ENCODE peak calls at places on chromosomes 3 and 15, in eight cellular contexts. G is GM10248; Q is mammary epithelial cell; R is lower lobe of right lung; S is CD8-positive, alpha-beta T cell; Z is fibroblast of villous mesenchyme; T is epithelial cell of esophagus; A is progenitor cell of endocrine pancreas. B is an unnamed sample.

GRCh38 chr3:135896613-135897012 is 68.9 kb upstream of the PPP2R3A start:
- DNase-seq in A (no peak), Z (no peak), S (no peak), R (no peak), T (no peak), Q (peak), G (no peak), B (no peak)

GRCh38 chr3:13079510-13079909 is 6.3 kb upstream of the IQSEC1 start:
- DNase-seq in Q (no peak), G (no peak), A (no peak), T (no peak), Z (no peak), R (no peak), S (no peak), B (no peak)

GRCh38 chr3:128618398-128618726 is 32.3 kb downstream of the RPN1 start:
- DNase-seq in S (no peak), G (no peak), Q (no peak), T (no peak), A (no peak), R (no peak), Z (peak), B (no peak)

GRCh38 chr3:98482717-98483482 is 14.6 kb upstream of the OR5K2 start:
- DNase-seq in S (no peak), G (no peak), T (peak), R (no peak), Q (peak), A (no peak), Z (no peak), B (no peak)

GRCh38 chr15:78421241-78421994 is 16.6 kb upstream of the IREB2 start:
- DNase-seq in Z (no peak), S (no peak), A (no peak), T (no peak), R (no peak), G (no peak), Q (no peak), B (no peak)

GRCh38 chr15:40150163-40150925 is 10.5 kb upstream of the BUB1B start:
- DNase-seq in S (no peak), A (no peak), T (peak), G (no peak), R (no peak), Q (peak), Z (peak), B (no peak)

GRCh38 chr15:94327356-94327936 is 96.1 kb downstream of the MCTP2 start:
- DNase-seq in Z (peak), A (no peak), T (peak), R (no peak), G (peak), Q (peak), S (no peak), B (peak)

GRCh38 chr3:71010731-71011455 is 572.6 kb downstream of the FOXP1 start:
- DNase-seq in R (no peak), Q (peak), S (peak), A (no peak), G (peak), Z (no peak), T (peak), B (peak)

GRCh38 chr15:47429376-47429775 is 287.9 kb upstream of the SEMA6D start:
- DNase-seq in Q (no peak), T (no peak), A (no peak), Z (peak), R (no peak), G (no peak), S (no peak), B (no peak)

GRCh38 chr3:172191629-172192028 is 152.3 kb downstream of the FNDC3B start:
- DNase-seq in Q (no peak), R (no peak), A (no peak), T (no peak), Z (no peak), S (no peak), G (no peak), B (no peak)

GRCh38 chr15:58269455-58270414 is 131.6 kb downstream of the AQP9 start:
- DNase-seq in Q (peak), T (peak), Z (peak), R (no peak), S (no peak), A (peak), G (peak), B (peak)

GRCh38 chr15:34883042-34883441 is 86.5 kb downstream of the AQR start:
- DNase-seq in Q (no peak), G (no peak), Z (no peak), S (no peak), R (no peak), A (no peak), T (peak), B (no peak)

GRCh38 chr3:8145661-8146060 is 356.0 kb upstream of the LMCD1 start:
- DNase-seq in A (no peak), Q (no peak), Z (no peak), T (no peak), R (no peak), S (no peak), G (no peak), B (no peak)

GRCh38 chr15:52751522-52751921 is 38.6 kb downstream of the ONECUT1 start:
- DNase-seq in Q (no peak), G (no peak), R (no peak), Z (no peak), A (no peak), S (no peak), T (no peak), B (no peak)

GRCh38 chr3:30437172-30437571 is 169.2 kb upstream of the TGFBR2 start:
- DNase-seq in Q (peak), S (no peak), T (no peak), A (no peak), R (no peak), G (no peak), Z (peak), B (no peak)

GRCh38 chr15:89130194-89130593 is 41.9 kb downstream of the ABHD2 start:
- DNase-seq in Z (no peak), T (no peak), A (no peak), G (peak), Q (no peak), S (no peak), R (no peak), B (peak)

GRCh38 chr15:30973379-30973778 is 18.0 kb downstream of the MTMR10 start:
- DNase-seq in R (no peak), Q (no peak), S (no peak), T (no peak), Z (no peak), A (no peak), G (no peak), B (no peak)

GRCh38 chr15:42102646-42103235 is 8.4 kb upstream of the PLA2G4D start:
- DNase-seq in T (peak), G (no peak), Z (peak), Q (peak), R (no peak), A (no peak), S (no peak), B (no peak)

GRCh38 chr15:63388511-63388910 is 6.9 kb upstream of the CA12 start:
- DNase-seq in R (no peak), Z (no peak), A (no peak), G (no peak), Q (no peak), T (no peak), S (no peak), B (no peak)

GRCh38 chr3:14480207-14481017 is 59.7 kb downstream of the GRIP2 start:
- DNase-seq in Z (peak), T (peak), S (no peak), G (no peak), A (no peak), R (peak), Q (peak), B (no peak)

GRCh38 chr3:105402287-105402801 is 35.6 kb downstream of the ALCAM start:
- DNase-seq in A (no peak), G (no peak), Z (peak), T (peak), Q (peak), R (no peak), S (no peak), B (no peak)

GRCh38 chr15:44726568-44727461 is 9.5 kb upstream of the TRIM69 start:
- DNase-seq in S (peak), G (peak), Q (peak), R (no peak), A (no peak), T (peak), Z (peak), B (peak)

GRCh38 chr15:25892126-25892525 is 29.0 kb upstream of the ATP10A start:
- DNase-seq in A (no peak), R (no peak), G (no peak), Z (no peak), Q (no peak), S (no peak), T (peak), B (no peak)

GRCh38 chr3:102189564-102190339 is 245.1 kb upstream of the ZPLD1 start:
- DNase-seq in G (no peak), T (peak), S (no peak), Q (peak), A (no peak), Z (no peak), R (peak), B (no peak)

GRCh38 chr15:32683906-32684584 is 33.8 kb upstream of the GREM1 start:
- DNase-seq in Q (peak), A (no peak), G (no peak), Z (peak), S (no peak), T (peak), R (no peak), B (no peak)

GRCh38 chr3:146598486-146598885 is 6.7 kb downstream of the PLSCR5 start:
- DNase-seq in Z (no peak), Q (peak), S (no peak), A (no peak), G (no peak), R (no peak), T (peak), B (no peak)

GRCh38 chr3:177816667-177817208 is 619.5 kb upstream of the TBL1XR1 start:
- DNase-seq in G (no peak), T (peak), A (no peak), Q (peak), S (no peak), Z (peak), R (no peak), B (no peak)

GRCh38 chr3:115551091-115551490 is 72.2 kb upstream of the GAP43 start:
- DNase-seq in A (no peak), R (no peak), T (no peak), Q (no peak), Z (no peak), S (no peak), G (no peak), B (no peak)

GRCh38 chr15:56929933-56930332 is 11.5 kb downstream of the TCF12 start:
- DNase-seq in T (peak), Z (no peak), Q (peak), G (no peak), A (no peak), R (no peak), S (no peak), B (no peak)

DNA sequence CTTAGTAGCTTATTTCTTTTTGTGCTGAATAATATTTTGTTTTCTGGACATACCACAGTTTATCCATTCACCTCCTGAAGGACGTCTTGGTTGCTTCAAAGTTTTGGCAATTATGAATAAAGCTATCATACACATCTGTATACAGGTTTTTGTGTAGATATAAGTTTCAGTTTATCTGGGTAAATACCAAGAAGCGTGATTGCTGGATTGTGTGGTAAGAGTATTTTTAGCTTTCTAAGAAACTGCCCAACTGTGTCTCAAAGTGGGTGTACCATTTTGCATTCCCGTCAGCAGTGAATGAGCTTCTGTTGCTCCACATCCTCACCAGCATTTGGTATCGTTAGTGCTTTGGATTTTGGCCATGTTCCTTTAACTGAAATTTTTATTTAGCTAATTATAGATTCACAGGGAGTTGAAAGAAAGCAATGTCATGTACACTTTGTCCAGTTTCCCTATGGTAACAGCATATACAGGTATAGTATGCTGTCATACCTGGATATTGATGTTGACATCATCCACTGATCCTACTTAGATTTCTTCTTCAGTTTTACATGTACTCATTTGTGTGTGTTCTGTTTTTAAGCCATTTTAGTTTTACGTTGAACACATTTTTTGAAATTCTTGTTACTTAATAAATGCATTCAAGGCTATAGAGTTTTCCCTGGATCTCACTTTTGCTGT is 11.9 kb downstream of the ARID3B start:
- DNase-seq in S (no peak), R (no peak), T (no peak), G (no peak), A (no peak), Q (no peak), Z (no peak), B (no peak)
- TF ChIP-seq CTCF in S (no peak), R (no peak), T (no peak), G (no peak), A (no peak), Q (no peak), Z (no peak), B (no peak)

GRCh38 chr15:83435202-83435601 is 11.9 kb upstream of the SH3GL3 start:
- DNase-seq in A (no peak), R (no peak), Q (no peak), S (no peak), G (no peak), T (no peak), Z (no peak), B (no peak)

GRCh38 chr15:83435782-83436181 is 11.4 kb upstream of the SH3GL3 start:
- DNase-seq in G (no peak), R (no peak), Q (no peak), T (peak), Z (no peak), S (no peak), A (no peak), B (no peak)

GRCh38 chr15:83436513-83437158 is 10.5 kb upstream of the SH3GL3 start:
- DNase-seq in T (peak), R (no peak), S (no peak), Z (peak), G (no peak), Q (peak), A (no peak), B (no peak)
- TF ChIP-seq CTCF in T (peak), R (peak), S (no peak), Z (peak), G (no peak), Q (peak), A (peak), B (no peak)

GRCh38 chr15:101773496-101774100 is 29.7 kb upstream of the OR4F6 start:
- DNase-seq in A (no peak), Q (no peak), R (no peak), T (peak), G (no peak), S (no peak), Z (no peak), B (no peak)
- TF ChIP-seq CTCF in A (peak), Q (peak), R (peak), T (peak), G (peak), S (no peak), Z (peak), B (no peak)

GRCh38 chr3:134145183-134145582 is 105.5 kb downstream of the RYK start:
- DNase-seq in T (no peak), S (no peak), R (no peak), Z (no peak), G (no peak), A (no peak), Q (no peak), B (no peak)
- TF ChIP-seq CTCF in T (no peak), S (no peak), R (no peak), Z (no peak), G (no peak), A (peak), Q (no peak), B (no peak)

DNA sequence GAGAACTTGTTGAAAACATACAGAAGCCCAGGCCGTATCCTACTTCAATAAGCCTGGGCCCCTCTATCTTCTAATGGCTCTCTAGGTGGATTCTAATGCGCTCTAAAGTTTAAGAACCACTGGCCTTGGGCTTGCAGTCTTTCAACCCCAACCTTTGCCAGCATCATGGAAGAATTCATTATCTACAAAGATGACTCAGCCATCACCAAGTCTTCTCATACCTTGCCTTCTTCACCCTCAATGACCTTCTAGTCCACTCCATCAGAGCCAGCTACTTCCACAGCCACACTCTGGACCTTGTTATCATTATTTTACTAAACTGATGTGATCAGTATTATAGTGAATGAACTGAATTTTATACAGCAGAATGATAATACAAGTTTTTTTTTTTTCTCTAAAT is 16.9 kb upstream of the TIPARP start:
- DNase-seq in T (no peak), A (no peak), S (no peak), Q (no peak), R (no peak), Z (no peak), G (no peak), B (no peak)
- TF ChIP-seq CTCF in T (no peak), A (no peak), S (no peak), Q (no peak), R (no peak), Z (no peak), G (no peak), B (no peak)

DNA sequence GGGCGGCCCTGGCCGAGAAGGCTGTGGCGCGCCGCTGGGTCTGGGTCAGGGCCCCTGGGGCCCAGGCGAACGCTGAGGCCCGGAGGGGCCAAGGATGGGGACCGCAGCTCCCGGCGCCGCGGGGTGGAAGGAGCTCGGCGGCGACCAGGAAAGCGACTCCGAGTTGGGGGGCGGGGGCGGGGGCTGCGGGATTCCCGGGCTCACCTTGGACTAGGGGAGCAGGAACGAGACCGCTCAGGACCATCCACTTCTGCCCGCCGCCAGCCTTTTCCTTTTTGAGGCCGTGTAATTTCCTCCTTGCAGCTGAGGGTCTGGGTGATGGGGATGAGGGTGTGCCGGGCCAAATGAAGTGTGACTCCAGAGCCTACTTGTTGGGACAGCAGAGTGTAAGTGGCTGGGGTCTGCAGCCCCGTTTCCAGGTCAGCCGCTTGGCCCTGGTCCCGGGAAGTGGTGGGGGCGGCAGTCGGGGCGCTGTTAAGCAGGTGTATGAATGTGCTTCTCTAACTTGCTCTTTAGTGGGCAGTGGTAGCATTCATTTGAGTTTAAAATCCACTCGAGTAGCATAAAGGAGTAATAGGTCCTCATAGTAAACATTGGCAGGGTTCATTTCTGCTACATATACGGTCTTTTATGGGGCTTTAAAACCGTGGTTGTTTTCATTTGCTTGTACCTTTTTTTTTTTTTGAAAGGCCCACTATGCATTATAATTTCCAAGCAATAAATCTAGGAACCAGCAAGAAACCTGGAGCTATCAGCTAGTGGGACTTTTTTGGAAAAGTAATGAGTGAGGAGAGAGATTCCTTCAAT is 717 bp downstream of the PXK start:
- DNase-seq in R (peak), Z (no peak), S (peak), A (no peak), T (peak), G (peak), Q (no peak), B (peak)
- TF ChIP-seq CTCF in R (no peak), Z (no peak), S (no peak), A (no peak), T (no peak), G (peak), Q (peak), B (peak)

GRCh38 chr15:66655997-66656396 is 46.0 kb upstream of the SMAD6 start:
- DNase-seq in A (no peak), Z (no peak), T (peak), R (no peak), S (no peak), G (no peak), Q (peak), B (no peak)

GRCh38 chr15:66657062-66658020 is 44.7 kb upstream of the SMAD6 start:
- DNase-seq in Q (no peak), R (no peak), G (no peak), T (no peak), Z (no peak), A (no peak), S (no peak), B (no peak)

GRCh38 chr15:66658855-66659254 is 43.2 kb upstream of the SMAD6 start:
- DNase-seq in Z (no peak), Q (no peak), S (no peak), T (no peak), R (no peak), A (no peak), G (no peak), B (no peak)

GRCh38 chr15:66659384-66659783 is 42.7 kb upstream of the SMAD6 start:
- DNase-seq in S (no peak), T (no peak), R (no peak), G (no peak), Z (no peak), A (no peak), Q (no peak), B (no peak)

GRCh38 chr15:66658057-66658456 is 44.0 kb upstream of the SMAD6 start:
- DNase-seq in Q (no peak), S (no peak), A (no peak), G (no peak), R (no peak), T (no peak), Z (no peak), B (no peak)
- TF ChIP-seq CTCF in Q (no peak), S (no peak), A (no peak), G (no peak), R (no peak), T (no peak), Z (no peak), B (no peak)